ENCODE peak calls at places on chromosomes 4 and X, in four cellular contexts. V is ascending aorta, K is fibroblast of the conjunctiva, U is stomach. C is an unnamed sample.

GRCh38 chr4:32789026-32789608 is 2068.9 kb downstream of the PCDH7 start:
- DNase-seq in V (no peak), K (peak), U (no peak), C (no peak)

GRCh38 chrX:97628807-97629596 is 745.3 kb downstream of the RPA4 start:
- DNase-seq in V (no peak), K (no peak), U (no peak), C (no peak)

GRCh38 chrX:47608130-47608810 is 11.4 kb downstream of the SYN1 start:
- DNase-seq in V (no peak), K (no peak), U (no peak), C (no peak)

GRCh38 chr4:10083861-10084641 is 32.5 kb downstream of the WDR1 start:
- DNase-seq in V (no peak), K (no peak), U (peak), C (no peak)

GRCh38 chrX:8084023-8084422 is 87.0 kb downstream of the VCX2 start:
- DNase-seq in V (no peak), K (peak), U (no peak), C (no peak)

GRCh38 chr4:173626277-173626676 is 96.2 kb upstream of the HAND2 start:
- DNase-seq in V (no peak), K (no peak), U (no peak), C (no peak)

GRCh38 chrX:71178908-71179307 is 34.3 kb downstream of the NLGN3 start:
- DNase-seq in V (no peak), K (peak), U (peak), C (peak)

GRCh38 chr4:145307763-145308430 is 127.5 kb upstream of the OTUD4 start:
- DNase-seq in V (no peak), K (no peak), U (no peak), C (no peak)

GRCh38 chr4:148124512-148124911 is 317.7 kb downstream of the NR3C2 start:
- DNase-seq in V (no peak), K (no peak), U (no peak), C (no peak)

GRCh38 chrX:74925210-74926088 is at the start of gene NEXMIF:
- DNase-seq in V (no peak), K (no peak), U (peak), C (no peak)

GRCh38 chr4:95585016-95585695 is 36.4 kb upstream of the UNC5C start:
- DNase-seq in V (no peak), K (no peak), U (no peak), C (no peak)

GRCh38 chr4:122285285-122285684 is 93.5 kb upstream of the ADAD1 start:
- DNase-seq in V (no peak), K (no peak), U (no peak), C (no peak)

GRCh38 chrX:139967300-139967699 is 2.0 kb upstream of the CXorf66 start:
- DNase-seq in V (no peak), K (no peak), U (no peak), C (no peak)

GRCh38 chr4:25930722-25931354 is 16.8 kb downstream of the SMIM20 start:
- DNase-seq in V (no peak), K (no peak), U (no peak), C (no peak)

GRCh38 chrX:131752493-131753198 is 208.8 kb downstream of the OR13H1 start:
- DNase-seq in V (peak), K (peak), U (peak), C (peak)

GRCh38 chr4:2797545-2798305 is 4.8 kb downstream of the SH3BP2 start:
- DNase-seq in V (no peak), K (no peak), U (peak), C (no peak)

GRCh38 chr4:173188648-173189047 is 20.0 kb downstream of the GALNT7 start:
- DNase-seq in V (no peak), K (no peak), U (no peak), C (no peak)

GRCh38 chr4:142473218-142473959 is 372.7 kb downstream of the INPP4B start:
- DNase-seq in V (no peak), K (no peak), U (no peak), C (peak)